ENCODE peak calls at places on chromosomes 3 and 15, in eight cellular contexts. One of them, this sample, is unnamed.
A peak's percentile ranks its signal among the peaks of the same experiment; 100 is the strongest.

GRCh38 chr15:74367296-74367854 is at the start of gene CYP11A1:
- DNase-seq in astrocyte of the spinal cord: no peak
- DNase-seq in GM12865: no peak
- DNase-seq in RWPE1: no peak
- DNase-seq in cardiac muscle cell: no peak
- DNase-seq in tibial nerve: no peak
- DNase-seq in IMR-90: no peak
- DNase-seq in prostate gland: no peak
- DNase-seq in this sample: no peak

GRCh38 chr3:45224824-45225464 is 1.1 kb downstream of the TMEM158 start:
- DNase-seq in astrocyte of the spinal cord: peak; percentile 73
- DNase-seq in GM12865: peak; percentile 50
- DNase-seq in RWPE1: peak; percentile 29
- DNase-seq in cardiac muscle cell: peak; percentile 82
- DNase-seq in tibial nerve: peak; percentile 59
- DNase-seq in IMR-90: peak; percentile 78
- DNase-seq in prostate gland: peak; percentile 72
- DNase-seq in this sample: peak; percentile 76

GRCh38 chr15:60961541-60961940 is 267.6 kb downstream of the RORA start:
- DNase-seq in astrocyte of the spinal cord: no peak
- DNase-seq in GM12865: no peak
- DNase-seq in RWPE1: no peak
- DNase-seq in cardiac muscle cell: no peak
- DNase-seq in tibial nerve: no peak
- DNase-seq in IMR-90: no peak
- DNase-seq in prostate gland: no peak
- DNase-seq in this sample: no peak

GRCh38 chr3:185926445-185926844 is 11.4 kb downstream of the TRA2B start:
- DNase-seq in astrocyte of the spinal cord: no peak
- DNase-seq in GM12865: no peak
- DNase-seq in RWPE1: no peak
- DNase-seq in cardiac muscle cell: no peak
- DNase-seq in tibial nerve: no peak
- DNase-seq in IMR-90: no peak
- DNase-seq in prostate gland: no peak
- DNase-seq in this sample: no peak

GRCh38 chr3:21484323-21485154 is 266.5 kb downstream of the ZNF385D start:
- DNase-seq in astrocyte of the spinal cord: peak; percentile 72
- DNase-seq in GM12865: peak; percentile 72
- DNase-seq in RWPE1: peak; percentile 1
- DNase-seq in cardiac muscle cell: peak; percentile 89
- DNase-seq in tibial nerve: peak; percentile 58
- DNase-seq in IMR-90: peak; percentile 62
- DNase-seq in prostate gland: peak; percentile 8
- DNase-seq in this sample: peak; percentile 77

GRCh38 chr15:45573961-45574629 is 13.1 kb upstream of the BLOC1S6 start:
- DNase-seq in astrocyte of the spinal cord: no peak
- DNase-seq in GM12865: peak; percentile 53
- DNase-seq in RWPE1: no peak
- DNase-seq in cardiac muscle cell: peak; percentile 6
- DNase-seq in tibial nerve: no peak
- DNase-seq in IMR-90: no peak
- DNase-seq in prostate gland: no peak
- DNase-seq in this sample: no peak

GRCh38 chr15:40439461-40440299 is 1.1 kb upstream of the BAHD1 start:
- DNase-seq in astrocyte of the spinal cord: no peak
- DNase-seq in GM12865: peak; percentile 31
- DNase-seq in RWPE1: no peak
- DNase-seq in cardiac muscle cell: peak; percentile 46
- DNase-seq in tibial nerve: no peak
- DNase-seq in IMR-90: peak; percentile 26
- DNase-seq in prostate gland: no peak
- DNase-seq in this sample: peak; percentile 7

GRCh38 chr3:107271787-107272387 is 105.4 kb upstream of the CCDC54 start:
- DNase-seq in astrocyte of the spinal cord: peak; percentile 60
- DNase-seq in GM12865: peak; percentile 29
- DNase-seq in RWPE1: peak; percentile 41
- DNase-seq in cardiac muscle cell: peak; percentile 55
- DNase-seq in tibial nerve: no peak
- DNase-seq in IMR-90: peak; percentile 61
- DNase-seq in prostate gland: no peak
- DNase-seq in this sample: peak; percentile 38

GRCh38 chr3:160837394-160837975 is 81.5 kb downstream of the PPM1L start:
- DNase-seq in astrocyte of the spinal cord: no peak
- DNase-seq in GM12865: peak; percentile 11
- DNase-seq in RWPE1: no peak
- DNase-seq in cardiac muscle cell: no peak
- DNase-seq in tibial nerve: no peak
- DNase-seq in IMR-90: no peak
- DNase-seq in prostate gland: no peak
- DNase-seq in this sample: no peak

GRCh38 chr3:120100711-120101110 is 6.5 kb upstream of the GSK3B start:
- DNase-seq in astrocyte of the spinal cord: no peak
- DNase-seq in GM12865: no peak
- DNase-seq in RWPE1: no peak
- DNase-seq in cardiac muscle cell: no peak
- DNase-seq in tibial nerve: no peak
- DNase-seq in IMR-90: peak; percentile 38
- DNase-seq in prostate gland: no peak
- DNase-seq in this sample: peak; percentile 49

GRCh38 chr15:72968531-72968922 is 83.7 kb upstream of the NEO1 start:
- DNase-seq in astrocyte of the spinal cord: no peak
- DNase-seq in GM12865: no peak
- DNase-seq in RWPE1: no peak
- DNase-seq in cardiac muscle cell: peak; percentile 52
- DNase-seq in tibial nerve: peak; percentile 25
- DNase-seq in IMR-90: no peak
- DNase-seq in prostate gland: no peak
- DNase-seq in this sample: no peak

DNA sequence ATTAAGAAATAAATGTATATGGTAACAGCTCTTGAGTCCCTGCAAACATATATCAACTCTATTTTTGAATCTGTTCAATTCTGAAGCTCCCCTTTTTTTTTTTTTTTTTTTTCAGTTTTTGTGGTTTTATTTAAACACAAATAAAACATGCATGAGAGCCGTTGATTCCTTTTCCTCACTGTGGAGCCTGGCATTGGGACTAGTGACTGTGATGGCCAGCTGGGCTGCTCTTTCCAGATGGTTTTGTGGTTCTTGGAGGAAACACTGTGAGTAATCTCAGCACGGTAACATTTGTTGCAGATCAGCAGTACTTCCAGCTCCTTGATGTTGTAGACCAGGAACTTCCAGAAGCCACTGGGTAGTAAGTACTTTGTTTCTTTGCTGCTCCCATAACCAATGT is 15.9 kb downstream of the EMC7 start:
- DNase-seq in astrocyte of the spinal cord: peak; percentile 33
- DNase-seq in GM12865: no peak
- DNase-seq in RWPE1: no peak
- DNase-seq in cardiac muscle cell: peak; percentile 7
- DNase-seq in tibial nerve: no peak
- DNase-seq in IMR-90: peak; percentile 55
- DNase-seq in prostate gland: no peak
- DNase-seq in this sample: no peak
- TF ChIP-seq CTCF in astrocyte of the spinal cord: no peak
- TF ChIP-seq CTCF in GM12865: no peak
- TF ChIP-seq CTCF in RWPE1: no peak
- TF ChIP-seq CTCF in cardiac muscle cell: no peak
- TF ChIP-seq CTCF in tibial nerve: no peak
- TF ChIP-seq CTCF in IMR-90: no peak
- TF ChIP-seq CTCF in prostate gland: no peak
- TF ChIP-seq CTCF in this sample: no peak

DNA sequence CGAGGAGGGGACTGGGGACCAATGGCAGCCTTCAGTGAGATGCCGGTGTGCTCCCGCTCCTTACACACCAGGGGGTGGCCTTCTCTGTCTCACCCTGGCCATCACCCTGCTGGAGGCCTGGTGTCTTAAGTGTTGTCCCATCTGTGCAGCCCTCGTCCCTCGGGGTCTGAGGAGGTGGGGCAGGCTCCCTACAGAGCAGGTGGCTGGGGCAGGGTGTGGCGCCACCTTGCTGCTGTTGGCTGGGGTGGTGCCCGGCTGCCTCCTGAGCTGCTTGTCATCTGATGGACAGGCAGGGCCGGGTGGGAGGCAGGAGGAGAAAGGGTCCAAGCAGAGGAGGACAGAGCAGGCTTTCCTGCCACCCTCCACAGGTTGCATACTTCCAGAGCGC is 25.9 kb downstream of the PTPN23 start:
- DNase-seq in astrocyte of the spinal cord: no peak
- DNase-seq in GM12865: no peak
- DNase-seq in RWPE1: no peak
- DNase-seq in cardiac muscle cell: no peak
- DNase-seq in tibial nerve: no peak
- DNase-seq in IMR-90: no peak
- DNase-seq in prostate gland: no peak
- DNase-seq in this sample: no peak
- TF ChIP-seq CTCF in astrocyte of the spinal cord: no peak
- TF ChIP-seq CTCF in GM12865: no peak
- TF ChIP-seq CTCF in RWPE1: no peak
- TF ChIP-seq CTCF in cardiac muscle cell: no peak
- TF ChIP-seq CTCF in tibial nerve: no peak
- TF ChIP-seq CTCF in IMR-90: no peak
- TF ChIP-seq CTCF in prostate gland: no peak
- TF ChIP-seq CTCF in this sample: peak; percentile 58

GRCh38 chr3:123375014-123375940 is 73.6 kb downstream of the ADCY5 start:
- DNase-seq in astrocyte of the spinal cord: no peak
- DNase-seq in GM12865: no peak
- DNase-seq in RWPE1: no peak
- DNase-seq in cardiac muscle cell: no peak
- DNase-seq in tibial nerve: no peak
- DNase-seq in IMR-90: no peak
- DNase-seq in prostate gland: no peak
- DNase-seq in this sample: no peak
- TF ChIP-seq CTCF in astrocyte of the spinal cord: peak; percentile 5
- TF ChIP-seq CTCF in GM12865: no peak
- TF ChIP-seq CTCF in RWPE1: no peak
- TF ChIP-seq CTCF in cardiac muscle cell: no peak
- TF ChIP-seq CTCF in tibial nerve: no peak
- TF ChIP-seq CTCF in IMR-90: peak; percentile 2
- TF ChIP-seq CTCF in prostate gland: no peak
- TF ChIP-seq CTCF in this sample: peak; percentile 18

GRCh38 chr3:49217688-49218470 is 46.5 kb downstream of the KLHDC8B start:
- DNase-seq in astrocyte of the spinal cord: no peak
- DNase-seq in GM12865: no peak
- DNase-seq in RWPE1: no peak
- DNase-seq in cardiac muscle cell: peak; percentile 41
- DNase-seq in tibial nerve: no peak
- DNase-seq in IMR-90: no peak
- DNase-seq in prostate gland: no peak
- DNase-seq in this sample: no peak

GRCh38 chr3:49219132-49219531 is 47.7 kb downstream of the KLHDC8B start:
- DNase-seq in astrocyte of the spinal cord: no peak
- DNase-seq in GM12865: no peak
- DNase-seq in RWPE1: no peak
- DNase-seq in cardiac muscle cell: no peak
- DNase-seq in tibial nerve: no peak
- DNase-seq in IMR-90: no peak
- DNase-seq in prostate gland: no peak
- DNase-seq in this sample: no peak

DNA sequence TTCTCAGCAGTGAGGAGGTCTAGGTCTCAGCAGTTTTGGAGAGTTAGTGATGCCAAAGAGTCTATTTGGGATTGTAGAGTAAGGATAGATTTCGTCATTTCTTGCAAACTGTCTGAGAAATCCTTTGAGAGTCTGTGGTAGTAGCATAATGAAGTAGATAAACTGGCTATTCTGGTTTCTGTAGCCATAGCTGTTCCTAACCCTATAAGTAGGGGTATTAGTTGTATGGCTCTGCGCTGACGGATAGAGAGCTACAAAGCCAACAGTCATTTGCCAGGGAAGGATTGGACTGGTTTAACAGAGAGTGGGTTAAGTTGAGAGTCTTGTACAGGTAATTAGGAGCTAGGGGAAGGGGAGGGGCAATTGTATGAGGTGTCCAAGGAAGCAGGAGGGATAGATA is 50.6 kb downstream of the KLHDC8B start:
- DNase-seq in astrocyte of the spinal cord: no peak
- DNase-seq in GM12865: no peak
- DNase-seq in RWPE1: no peak
- DNase-seq in cardiac muscle cell: no peak
- DNase-seq in tibial nerve: no peak
- DNase-seq in IMR-90: no peak
- DNase-seq in prostate gland: no peak
- DNase-seq in this sample: no peak
- TF ChIP-seq CTCF in astrocyte of the spinal cord: no peak
- TF ChIP-seq CTCF in GM12865: no peak
- TF ChIP-seq CTCF in RWPE1: no peak
- TF ChIP-seq CTCF in cardiac muscle cell: no peak
- TF ChIP-seq CTCF in tibial nerve: no peak
- TF ChIP-seq CTCF in IMR-90: no peak
- TF ChIP-seq CTCF in prostate gland: no peak
- TF ChIP-seq CTCF in this sample: no peak

DNA sequence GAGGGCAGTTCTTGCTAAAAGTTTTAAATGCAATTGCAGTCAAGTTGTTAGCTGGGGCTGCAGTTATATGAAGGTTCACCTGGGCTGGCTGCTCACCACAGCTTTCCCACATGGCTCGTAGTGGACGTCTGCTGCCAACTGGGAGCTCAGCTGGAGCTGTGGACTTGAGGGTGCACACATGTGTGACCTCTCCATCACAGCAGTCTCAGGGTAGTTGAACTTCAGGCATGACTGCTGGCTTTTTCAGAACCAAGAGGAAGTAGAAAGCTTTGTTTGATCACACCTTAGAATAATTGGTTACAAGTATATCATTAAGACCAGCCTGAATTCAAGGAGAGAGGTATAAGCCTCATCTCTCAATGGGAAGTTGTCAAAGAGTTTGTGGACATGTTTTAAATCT is 74.1 kb downstream of the CHL1 start:
- DNase-seq in astrocyte of the spinal cord: no peak
- DNase-seq in GM12865: peak; percentile 16
- DNase-seq in RWPE1: no peak
- DNase-seq in cardiac muscle cell: no peak
- DNase-seq in tibial nerve: no peak
- DNase-seq in IMR-90: no peak
- DNase-seq in prostate gland: no peak
- DNase-seq in this sample: no peak
- TF ChIP-seq CTCF in astrocyte of the spinal cord: no peak
- TF ChIP-seq CTCF in GM12865: no peak
- TF ChIP-seq CTCF in RWPE1: no peak
- TF ChIP-seq CTCF in cardiac muscle cell: no peak
- TF ChIP-seq CTCF in tibial nerve: no peak
- TF ChIP-seq CTCF in IMR-90: no peak
- TF ChIP-seq CTCF in prostate gland: no peak
- TF ChIP-seq CTCF in this sample: no peak

GRCh38 chr3:146160233-146160963 is 586 bp downstream of the PLOD2 start:
- DNase-seq in astrocyte of the spinal cord: peak; percentile 89
- DNase-seq in GM12865: peak; percentile 74
- DNase-seq in RWPE1: peak; percentile 69
- DNase-seq in cardiac muscle cell: peak; percentile 88
- DNase-seq in tibial nerve: peak; percentile 63
- DNase-seq in IMR-90: peak; percentile 79
- DNase-seq in prostate gland: peak; percentile 74
- DNase-seq in this sample: peak; percentile 85
- TF ChIP-seq CTCF in astrocyte of the spinal cord: peak; percentile 86
- TF ChIP-seq CTCF in GM12865: no peak
- TF ChIP-seq CTCF in RWPE1: peak; percentile 74
- TF ChIP-seq CTCF in cardiac muscle cell: peak; percentile 73
- TF ChIP-seq CTCF in tibial nerve: peak; percentile 46
- TF ChIP-seq CTCF in IMR-90: peak; percentile 57
- TF ChIP-seq CTCF in prostate gland: peak; percentile 51
- TF ChIP-seq CTCF in this sample: peak; percentile 74

GRCh38 chr3:49668414-49668797 is 5.7 kb upstream of the APEH start:
- DNase-seq in astrocyte of the spinal cord: no peak
- DNase-seq in GM12865: no peak
- DNase-seq in RWPE1: no peak
- DNase-seq in cardiac muscle cell: no peak
- DNase-seq in tibial nerve: no peak
- DNase-seq in IMR-90: no peak
- DNase-seq in prostate gland: no peak
- DNase-seq in this sample: no peak
- TF ChIP-seq CTCF in astrocyte of the spinal cord: no peak
- TF ChIP-seq CTCF in GM12865: no peak
- TF ChIP-seq CTCF in RWPE1: no peak
- TF ChIP-seq CTCF in cardiac muscle cell: no peak
- TF ChIP-seq CTCF in tibial nerve: no peak
- TF ChIP-seq CTCF in IMR-90: no peak
- TF ChIP-seq CTCF in prostate gland: no peak
- TF ChIP-seq CTCF in this sample: peak; percentile 9